ENCODE peak calls at places on chromosomes 6 and 20, in four cellular contexts. One of them, this sample, is unnamed.

GRCh38 chr6:110039996-110040383 is 61.9 kb downstream of the GPR6 start:
- DNase-seq in NCI-H2081: peak; percentile 61
- DNase-seq in Caki2: no peak
- DNase-seq in cardiac fibroblast: peak; percentile 46
- DNase-seq in this sample: peak; percentile 76

GRCh38 chr20:17648782-17649730 is 33.0 kb downstream of the RRBP1 start:
- DNase-seq in NCI-H2081: peak; percentile 69
- DNase-seq in Caki2: no peak
- DNase-seq in cardiac fibroblast: no peak
- DNase-seq in this sample: no peak

GRCh38 chr6:89834884-89835792 is 5.5 kb downstream of the CASP8AP2 start:
- DNase-seq in NCI-H2081: no peak
- DNase-seq in Caki2: no peak
- DNase-seq in cardiac fibroblast: no peak
- DNase-seq in this sample: peak; percentile 61

GRCh38 chr6:46719099-46719498 is 16.1 kb downstream of the PLA2G7 start:
- DNase-seq in NCI-H2081: no peak
- DNase-seq in Caki2: peak; percentile 11
- DNase-seq in cardiac fibroblast: peak; percentile 14
- DNase-seq in this sample: no peak

GRCh38 chr6:112690497-112691202 is 343.5 kb downstream of the RFPL4B start:
- DNase-seq in NCI-H2081: peak; percentile 57
- DNase-seq in Caki2: peak; percentile 4
- DNase-seq in cardiac fibroblast: peak; percentile 61
- DNase-seq in this sample: no peak

GRCh38 chr6:31336872-31337496 is 20.0 kb downstream of the HLA-B start:
- DNase-seq in NCI-H2081: no peak
- DNase-seq in Caki2: peak; percentile 33
- DNase-seq in cardiac fibroblast: peak; percentile 9
- DNase-seq in this sample: no peak

GRCh38 chr6:34178361-34179105 is 32.6 kb upstream of the GRM4 start:
- DNase-seq in NCI-H2081: no peak
- DNase-seq in Caki2: no peak
- DNase-seq in cardiac fibroblast: no peak
- DNase-seq in this sample: peak; percentile 42

GRCh38 chr6:142395768-142396231 is 94.0 kb downstream of the ADGRG6 start:
- DNase-seq in NCI-H2081: no peak
- DNase-seq in Caki2: no peak
- DNase-seq in cardiac fibroblast: no peak
- DNase-seq in this sample: no peak

GRCh38 chr6:111238464-111239119 is 151.3 kb downstream of the SLC16A10 start:
- DNase-seq in NCI-H2081: no peak
- DNase-seq in Caki2: peak; percentile 26
- DNase-seq in cardiac fibroblast: no peak
- DNase-seq in this sample: no peak

GRCh38 chr6:136740050-136740974 is 52.0 kb downstream of the MAP3K5 start:
- DNase-seq in NCI-H2081: no peak
- DNase-seq in Caki2: no peak
- DNase-seq in cardiac fibroblast: no peak
- DNase-seq in this sample: no peak

GRCh38 chr6:83514877-83515466 is 2.6 kb downstream of the PRSS35 start:
- DNase-seq in NCI-H2081: peak; percentile 61
- DNase-seq in Caki2: peak; percentile 27
- DNase-seq in cardiac fibroblast: peak; percentile 80
- DNase-seq in this sample: no peak